ENCODE peak calls at places on chromosome 4, in seven cellular contexts. Y is heart right ventricle, S is right atrium auricular region, G is endothelial cell of umbilical vein, Q is mucosa of descending colon, Z is breast epithelium, R is psoas muscle. A is an unnamed sample.

GRCh38 chr4:148441986-148442829 is at the start of gene NR3C2:
- DNase-seq in Y (peak; percentile 96), S (peak; percentile 100), G (peak; percentile 99), Q (peak; percentile 99), Z (peak; percentile 99), R (peak; percentile 98), A (peak; percentile 99)

GRCh38 chr4:26611879-26612278 is 28.0 kb downstream of the TBC1D19 start:
- DNase-seq in Y (no peak), S (no peak), G (no peak), Q (no peak), Z (no peak), R (no peak), A (no peak)

GRCh38 chr4:125070869-125071268 is 243.9 kb upstream of the FAT4 start:
- DNase-seq in Y (no peak), S (no peak), G (no peak), Q (no peak), Z (no peak), R (no peak), A (no peak)

GRCh38 chr4:149961876-149962597 is 116.2 kb upstream of the DCLK2 start:
- DNase-seq in Y (no peak), S (no peak), G (no peak), Q (no peak), Z (no peak), R (no peak), A (no peak)

GRCh38 chr4:5980436-5981155 is 37.6 kb downstream of the C4orf50 start:
- DNase-seq in Y (no peak), S (no peak), G (no peak), Q (no peak), Z (no peak), R (no peak), A (no peak)

GRCh38 chr4:112520598-112521122 is 4.7 kb upstream of the NEUROG2 start:
- DNase-seq in Y (no peak), S (no peak), G (no peak), Q (no peak), Z (no peak), R (no peak), A (no peak)

GRCh38 chr4:165359501-165359900 is 19.3 kb upstream of the CPE start:
- DNase-seq in Y (no peak), S (no peak), G (no peak), Q (no peak), Z (no peak), R (no peak), A (no peak)

GRCh38 chr4:176792348-176793059 is at the start of gene VEGFC:
- DNase-seq in Y (peak; percentile 64), S (no peak), G (peak; percentile 69), Q (peak; percentile 50), Z (no peak), R (peak; percentile 61), A (peak; percentile 24)

GRCh38 chr4:3486556-3487270 is 23.6 kb downstream of the DOK7 start:
- DNase-seq in Y (no peak), S (no peak), G (no peak), Q (no peak), Z (no peak), R (no peak), A (no peak)

GRCh38 chr4:108651068-108651794 is 832 bp downstream of the OSTC start:
- DNase-seq in Y (no peak), S (no peak), G (peak; percentile 66), Q (no peak), Z (no peak), R (no peak), A (no peak)

GRCh38 chr4:168536448-168536847 is 39.6 kb downstream of the PALLD start:
- DNase-seq in Y (no peak), S (no peak), G (no peak), Q (no peak), Z (no peak), R (no peak), A (no peak)

GRCh38 chr4:85603437-85604336 is 128.7 kb downstream of the ARHGAP24 start:
- DNase-seq in Y (no peak), S (no peak), G (peak; percentile 57), Q (no peak), Z (no peak), R (no peak), A (no peak)

GRCh38 chr4:103892616-103893015 is 172.8 kb upstream of the TACR3 start:
- DNase-seq in Y (no peak), S (no peak), G (no peak), Q (no peak), Z (no peak), R (no peak), A (no peak)

GRCh38 chr4:30718021-30718888 is 1.9 kb upstream of the PCDH7 start:
- DNase-seq in Y (peak; percentile 47), S (no peak), G (peak; percentile 76), Q (peak; percentile 64), Z (no peak), R (peak; percentile 36), A (peak; percentile 19)

GRCh38 chr4:52864816-52865215 is 2.7 kb downstream of the RASL11B start:
- DNase-seq in Y (no peak), S (no peak), G (peak; percentile 97), Q (no peak), Z (no peak), R (no peak), A (no peak)

GRCh38 chr4:18479825-18480224 is 458.3 kb upstream of the LCORL start:
- DNase-seq in Y (no peak), S (no peak), G (no peak), Q (no peak), Z (no peak), R (no peak), A (no peak)

GRCh38 chr4:73133784-73134183 is 64.3 kb upstream of the COX18 start:
- DNase-seq in Y (no peak), S (no peak), G (no peak), Q (no peak), Z (no peak), R (no peak), A (no peak)

GRCh38 chr4:73131281-73131680 is 61.8 kb upstream of the COX18 start:
- DNase-seq in Y (no peak), S (no peak), G (no peak), Q (no peak), Z (no peak), R (no peak), A (no peak)

GRCh38 chr4:73129319-73129718 is 59.8 kb upstream of the COX18 start:
- DNase-seq in Y (no peak), S (no peak), G (no peak), Q (no peak), Z (no peak), R (no peak), A (no peak)

GRCh38 chr4:73127839-73128448 is 58.4 kb upstream of the COX18 start:
- DNase-seq in Y (no peak), S (no peak), G (peak; percentile 17), Q (no peak), Z (no peak), R (no peak), A (no peak)
- H3K36me3 ChIP-seq in Y (no peaks in the 10 kb centered on the region), S (peaks cover 50% of the 10 kb centered on the region), G (peaks cover 5% of the 10 kb centered on the region), Q (no peaks in the 10 kb centered on the region), Z (no peaks in the 10 kb centered on the region), R (peaks cover 65% of the 10 kb centered on the region), A (no peaks in the 10 kb centered on the region)

DNA sequence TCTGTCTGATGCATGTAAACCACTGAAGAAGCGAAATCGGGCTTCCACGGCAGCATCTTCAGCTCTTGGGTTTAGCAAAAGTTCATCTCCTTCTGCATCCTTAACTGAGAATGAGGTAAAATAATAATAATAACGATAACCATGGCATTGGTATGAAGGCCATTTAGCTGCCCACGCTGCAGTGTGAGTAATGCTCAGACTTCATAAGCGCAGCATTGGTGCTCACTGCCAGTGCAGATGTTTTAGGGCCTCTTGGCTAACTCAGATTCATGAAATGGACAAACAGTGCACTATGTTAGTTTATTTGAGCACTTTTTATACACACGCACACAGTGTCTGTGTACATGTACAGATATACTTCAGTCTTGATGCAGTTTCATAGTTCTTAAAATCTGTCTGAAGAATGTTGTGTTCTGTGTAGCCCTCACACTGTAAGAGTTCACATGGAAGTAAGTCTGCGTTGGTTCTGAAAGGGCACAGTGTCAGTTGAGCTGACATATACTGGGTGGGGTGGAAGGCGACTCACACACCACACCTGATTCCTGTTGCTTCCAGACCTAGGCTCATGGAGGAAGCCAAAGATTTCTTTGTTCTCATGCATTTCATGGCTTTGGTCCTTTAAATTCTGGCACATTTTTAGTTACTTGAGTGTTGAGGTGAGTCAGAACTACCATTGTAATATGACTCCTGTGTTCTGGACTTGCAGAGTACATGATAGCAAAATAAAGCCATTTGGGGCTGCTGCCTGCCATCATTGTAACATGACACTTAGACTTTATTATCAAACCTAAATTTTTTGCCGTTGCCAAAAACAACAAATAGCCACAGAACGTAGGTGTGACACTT is 68.7 kb downstream of the NSD2 start:
- DNase-seq in Y (no peak), S (no peak), G (peak; percentile 83), Q (no peak), Z (no peak), R (no peak), A (no peak)
- H3K36me3 ChIP-seq in Y (no peaks in the 10 kb centered on the region), S (peaks cover 19% of the 10 kb centered on the region), G (peaks cover 28% of the 10 kb centered on the region), Q (no peaks in the 10 kb centered on the region), Z (no peaks in the 10 kb centered on the region), R (peaks cover 40% of the 10 kb centered on the region), A (no peaks in the 10 kb centered on the region)

DNA sequence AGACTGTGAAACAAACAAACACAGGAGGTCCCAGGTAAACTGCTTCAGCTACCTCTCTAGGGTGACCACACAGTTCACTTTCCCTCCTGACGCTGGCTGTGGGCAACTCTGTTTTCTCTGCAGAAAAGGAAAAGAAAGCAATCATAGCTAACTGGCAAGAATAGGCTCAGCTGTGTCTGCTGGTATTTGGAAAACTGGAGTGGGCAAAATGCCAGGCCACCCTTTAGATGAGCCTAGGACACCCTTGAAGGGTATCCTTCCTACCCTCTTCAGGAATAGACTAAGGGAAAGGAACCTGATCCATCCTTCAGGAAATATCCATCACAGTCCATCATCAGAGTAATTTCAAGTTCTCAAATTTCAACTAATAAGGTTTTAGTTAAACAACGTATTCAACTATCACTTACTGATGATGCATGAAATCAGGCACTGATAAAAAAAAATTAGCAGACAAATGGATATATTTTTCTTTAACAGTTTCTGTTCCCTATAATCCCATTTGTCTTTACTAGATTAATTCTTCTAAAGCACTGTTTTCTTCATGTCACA is 60.9 kb downstream of the CAMK2D start:
- DNase-seq in Y (no peak), S (no peak), G (no peak), Q (no peak), Z (no peak), R (no peak), A (no peak)
- H3K36me3 ChIP-seq in Y (no peaks in the 10 kb centered on the region), S (no peaks in the 10 kb centered on the region), G (no peaks in the 10 kb centered on the region), Q (no peaks in the 10 kb centered on the region), Z (no peaks in the 10 kb centered on the region), R (no peaks in the 10 kb centered on the region), A (no peaks in the 10 kb centered on the region)

DNA sequence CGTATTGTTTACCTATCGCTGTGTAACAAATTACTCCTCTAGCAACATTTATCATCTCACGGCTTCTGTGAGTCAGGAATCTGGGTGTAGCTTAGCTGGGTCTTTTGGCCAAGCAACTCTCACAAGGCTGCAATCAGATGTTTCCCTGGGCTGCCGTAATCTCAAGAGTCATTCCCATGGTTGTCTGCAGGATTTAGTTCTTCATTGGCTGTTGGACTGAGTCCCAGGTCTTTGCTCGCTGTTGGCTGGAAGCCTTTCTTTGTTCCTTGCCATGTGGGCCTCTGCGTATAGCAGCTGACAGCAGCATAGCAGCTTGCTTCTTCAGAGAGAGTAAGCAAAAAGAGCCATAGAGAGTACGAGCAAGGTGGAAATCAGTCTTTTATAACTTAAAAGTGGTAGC is 16.8 kb downstream of the POLR2B start:
- DNase-seq in Y (peak; percentile 54), S (peak; percentile 86), G (peak; percentile 98), Q (no peak), Z (peak; percentile 33), R (peak; percentile 37), A (peak; percentile 53)
- H3K36me3 ChIP-seq in Y (peaks cover 6% of the 10 kb centered on the region), S (peaks cover 59% of the 10 kb centered on the region), G (peaks cover 28% of the 10 kb centered on the region), Q (peaks cover 3% of the 10 kb centered on the region), Z (no peaks in the 10 kb centered on the region), R (peaks cover 91% of the 10 kb centered on the region), A (no peaks in the 10 kb centered on the region)

GRCh38 chr4:1323635-1324442 is 23.2 kb upstream of the UVSSA start:
- DNase-seq in Y (no peak), S (no peak), G (no peak), Q (no peak), Z (no peak), R (no peak), A (no peak)
- H3K36me3 ChIP-seq in Y (no peaks in the 10 kb centered on the region), S (peaks cover 80% of the 10 kb centered on the region), G (peaks cover 6% of the 10 kb centered on the region), Q (no peaks in the 10 kb centered on the region), Z (no peaks in the 10 kb centered on the region), R (peaks cover 62% of the 10 kb centered on the region), A (no peaks in the 10 kb centered on the region)